ENCODE peak calls at places on chromosomes 11 and 22, in six cellular contexts. One of them, this sample, is unnamed.
A peak's percentile ranks its signal among the peaks of the same experiment; 100 is the strongest.

GRCh38 chr11:123060265-123061000 is 1.5 kb downstream of the HSPA8 start:
- DNase-seq in Right ventricle myocardium inferior: no peak
- DNase-seq in spleen: no peak
- DNase-seq in NCI-H1694 treated with DMSO at 0.1 percent for 48 hours: no peak
- DNase-seq in CD4-positive, alpha-beta T cell: no peak
- DNase-seq in colonic mucosa: no peak
- DNase-seq in this sample: no peak

GRCh38 chr11:130603585-130603906 is 155.1 kb downstream of the ADAMTS15 start:
- DNase-seq in spleen: no peak
- DNase-seq in NCI-H1694 treated with DMSO at 0.1 percent for 48 hours: no peak
- DNase-seq in CD4-positive, alpha-beta T cell: no peak
- DNase-seq in colonic mucosa: peak; percentile 53
- DNase-seq in Right ventricle myocardium inferior: no peak
- DNase-seq in this sample: no peak

GRCh38 chr11:117861151-117862018 is 15.1 kb downstream of the FXYD6 start:
- DNase-seq in Right ventricle myocardium inferior: no peak
- DNase-seq in colonic mucosa: no peak
- DNase-seq in spleen: no peak
- DNase-seq in CD4-positive, alpha-beta T cell: no peak
- DNase-seq in NCI-H1694 treated with DMSO at 0.1 percent for 48 hours: no peak
- DNase-seq in this sample: no peak

GRCh38 chr11:123640677-123641494 is 13.5 kb downstream of the SCN3B start:
- DNase-seq in CD4-positive, alpha-beta T cell: peak; percentile 19
- DNase-seq in colonic mucosa: peak; percentile 37
- DNase-seq in NCI-H1694 treated with DMSO at 0.1 percent for 48 hours: no peak
- DNase-seq in Right ventricle myocardium inferior: peak; percentile 71
- DNase-seq in spleen: no peak
- DNase-seq in this sample: no peak

GRCh38 chr11:65434057-65434666 is 11.6 kb downstream of the NEAT1 start:
- DNase-seq in CD4-positive, alpha-beta T cell: no peak
- DNase-seq in NCI-H1694 treated with DMSO at 0.1 percent for 48 hours: no peak
- DNase-seq in colonic mucosa: no peak
- DNase-seq in Right ventricle myocardium inferior: no peak
- DNase-seq in spleen: no peak
- DNase-seq in this sample: no peak

GRCh38 chr11:116930586-116930985 is 93.2 kb upstream of the APOA1 start:
- DNase-seq in Right ventricle myocardium inferior: no peak
- DNase-seq in NCI-H1694 treated with DMSO at 0.1 percent for 48 hours: no peak
- DNase-seq in colonic mucosa: no peak
- DNase-seq in CD4-positive, alpha-beta T cell: no peak
- DNase-seq in spleen: no peak
- DNase-seq in this sample: no peak

GRCh38 chr22:23386822-23387580 is 193.1 kb downstream of the IGLL1 start:
- DNase-seq in NCI-H1694 treated with DMSO at 0.1 percent for 48 hours: no peak
- DNase-seq in spleen: no peak
- DNase-seq in Right ventricle myocardium inferior: no peak
- DNase-seq in CD4-positive, alpha-beta T cell: no peak
- DNase-seq in colonic mucosa: no peak
- DNase-seq in this sample: no peak

GRCh38 chr11:27722117-27722844 is 22.0 kb upstream of the BDNF start:
- DNase-seq in colonic mucosa: no peak
- DNase-seq in spleen: no peak
- DNase-seq in NCI-H1694 treated with DMSO at 0.1 percent for 48 hours: no peak
- DNase-seq in Right ventricle myocardium inferior: no peak
- DNase-seq in CD4-positive, alpha-beta T cell: no peak
- DNase-seq in this sample: no peak

GRCh38 chr11:128420277-128420676 is 167.1 kb downstream of the ETS1 start:
- DNase-seq in CD4-positive, alpha-beta T cell: no peak
- DNase-seq in NCI-H1694 treated with DMSO at 0.1 percent for 48 hours: no peak
- DNase-seq in spleen: no peak
- DNase-seq in Right ventricle myocardium inferior: no peak
- DNase-seq in colonic mucosa: no peak
- DNase-seq in this sample: peak; percentile 44

GRCh38 chr11:102111011-102111786 is 952 bp downstream of the YAP1 start:
- DNase-seq in Right ventricle myocardium inferior: peak; percentile 80
- DNase-seq in spleen: no peak
- DNase-seq in CD4-positive, alpha-beta T cell: no peak
- DNase-seq in NCI-H1694 treated with DMSO at 0.1 percent for 48 hours: no peak
- DNase-seq in colonic mucosa: peak; percentile 75
- DNase-seq in this sample: peak; percentile 93

GRCh38 chr11:10314199-10315072 is 9.6 kb downstream of the ADM start:
- DNase-seq in NCI-H1694 treated with DMSO at 0.1 percent for 48 hours: peak; percentile 18
- DNase-seq in colonic mucosa: no peak
- DNase-seq in spleen: no peak
- DNase-seq in Right ventricle myocardium inferior: no peak
- DNase-seq in CD4-positive, alpha-beta T cell: no peak
- DNase-seq in this sample: no peak

GRCh38 chr11:69492201-69492991 is 10.9 kb downstream of the LINC01488 start:
- DNase-seq in colonic mucosa: no peak
- DNase-seq in spleen: peak; percentile 45
- DNase-seq in CD4-positive, alpha-beta T cell: no peak
- DNase-seq in Right ventricle myocardium inferior: peak; percentile 25
- DNase-seq in NCI-H1694 treated with DMSO at 0.1 percent for 48 hours: no peak
- DNase-seq in this sample: no peak

GRCh38 chr22:23675502-23676415 is 15.1 kb upstream of the RGL4 start:
- DNase-seq in NCI-H1694 treated with DMSO at 0.1 percent for 48 hours: no peak
- DNase-seq in Right ventricle myocardium inferior: peak; percentile 78
- DNase-seq in colonic mucosa: peak; percentile 72
- DNase-seq in spleen: peak; percentile 89
- DNase-seq in CD4-positive, alpha-beta T cell: no peak
- DNase-seq in this sample: no peak

GRCh38 chr22:46008836-46009596 is 32.1 kb upstream of the WNT7B start:
- DNase-seq in colonic mucosa: no peak
- DNase-seq in CD4-positive, alpha-beta T cell: no peak
- DNase-seq in spleen: peak; percentile 51
- DNase-seq in NCI-H1694 treated with DMSO at 0.1 percent for 48 hours: no peak
- DNase-seq in Right ventricle myocardium inferior: no peak
- DNase-seq in this sample: no peak

GRCh38 chr11:34373727-34374126 is 15.9 kb upstream of the ABTB2 start:
- DNase-seq in spleen: no peak
- DNase-seq in colonic mucosa: no peak
- DNase-seq in NCI-H1694 treated with DMSO at 0.1 percent for 48 hours: no peak
- DNase-seq in Right ventricle myocardium inferior: no peak
- DNase-seq in CD4-positive, alpha-beta T cell: no peak
- DNase-seq in this sample: no peak